ENCODE peak calls at places on chromosomes 13 and 19, in seven cellular contexts. N, O, B, U, E, C and K are unnamed samples.
A peak's percentile ranks its signal among the peaks of the same experiment; 100 is the strongest.

GRCh38 chr19:2337329-2337707 is 8.8 kb downstream of the SPPL2B start:
- DNase-seq in N (peak; percentile 70), O (peak; percentile 90), B (peak; percentile 44), U (no peak), E (peak; percentile 63), C (peak; percentile 64), K (no peak)

GRCh38 chr13:40148103-40148502 is 492.6 kb downstream of the COG6 start:
- DNase-seq in N (no peak), O (no peak), B (no peak), U (peak; percentile 46), E (no peak), C (no peak), K (no peak)

GRCh38 chr13:22214184-22214583 is 543.3 kb downstream of the FGF9 start:
- DNase-seq in N (no peak), O (no peak), B (no peak), U (no peak), E (no peak), C (no peak), K (no peak)

GRCh38 chr19:50979758-50980157 is 4.0 kb downstream of the KLK7 start:
- DNase-seq in N (no peak), O (no peak), B (no peak), U (no peak), E (no peak), C (no peak), K (no peak)

GRCh38 chr19:4636151-4636717 is 3.1 kb upstream of the TNFAIP8L1 start:
- DNase-seq in N (peak; percentile 68), O (peak; percentile 83), B (peak; percentile 71), U (peak; percentile 57), E (peak; percentile 62), C (peak; percentile 40), K (peak; percentile 67)

GRCh38 chr19:16361926-16362325 is 37.3 kb downstream of the KLF2 start:
- DNase-seq in N (no peak), O (no peak), B (no peak), U (no peak), E (no peak), C (no peak), K (no peak)

GRCh38 chr13:39836038-39836437 is 180.6 kb downstream of the COG6 start:
- DNase-seq in N (no peak), O (no peak), B (no peak), U (no peak), E (no peak), C (no peak), K (no peak)

GRCh38 chr19:46975918-46976782 is 43.5 kb upstream of the NPAS1 start:
- DNase-seq in N (peak; percentile 100), O (peak; percentile 53), B (peak; percentile 98), U (no peak), E (peak; percentile 89), C (peak; percentile 87), K (peak; percentile 33)

GRCh38 chr13:59120297-59120843 is 1043.4 kb downstream of the DIAPH3 start:
- DNase-seq in N (peak; percentile 15), O (no peak), B (no peak), U (no peak), E (no peak), C (no peak), K (no peak)

GRCh38 chr19:50300814-50301606 is 28.2 kb downstream of the KCNC3 start:
- DNase-seq in N (peak; percentile 62), O (no peak), B (no peak), U (no peak), E (no peak), C (no peak), K (no peak)

GRCh38 chr19:6125571-6125989 is 9.9 kb upstream of the ACSBG2 start:
- DNase-seq in N (peak; percentile 85), O (peak; percentile 64), B (peak; percentile 35), U (peak; percentile 55), E (peak; percentile 53), C (peak; percentile 33), K (peak; percentile 85)

GRCh38 chr19:4064551-4065260 is 2.0 kb downstream of the ZBTB7A start:
- DNase-seq in N (peak; percentile 43), O (peak; percentile 59), B (peak; percentile 73), U (peak; percentile 38), E (peak; percentile 79), C (peak; percentile 67), K (no peak)

GRCh38 chr19:29785955-29786589 is 25.7 kb upstream of the CCNE1 start:
- DNase-seq in N (no peak), O (no peak), B (no peak), U (no peak), E (no peak), C (no peak), K (no peak)

GRCh38 chr13:41418751-41419150 is 38.6 kb upstream of the RGCC start:
- DNase-seq in N (no peak), O (no peak), B (no peak), U (no peak), E (no peak), C (no peak), K (no peak)

GRCh38 chr13:100125946-100126345 is 37.1 kb downstream of the PCCA start:
- DNase-seq in N (no peak), O (no peak), B (no peak), U (no peak), E (no peak), C (no peak), K (no peak)

GRCh38 chr13:32165791-32166190 is 134.2 kb downstream of the FRY start:
- DNase-seq in N (peak; percentile 14), O (no peak), B (no peak), U (no peak), E (no peak), C (no peak), K (no peak)

GRCh38 chr13:87393358-87393757 is 277.8 kb upstream of the SLITRK5 start:
- DNase-seq in N (no peak), O (no peak), B (no peak), U (no peak), E (no peak), C (no peak), K (no peak)

GRCh38 chr13:73039201-73040108 is 19.4 kb upstream of the KLF5 start:
- DNase-seq in N (no peak), O (no peak), B (no peak), U (no peak), E (no peak), C (no peak), K (no peak)

GRCh38 chr13:101795025-101795424 is 342.6 kb downstream of the ITGBL1 start:
- DNase-seq in N (no peak), O (no peak), B (no peak), U (no peak), E (no peak), C (no peak), K (no peak)

GRCh38 chr19:3840804-3841203 is 28.0 kb downstream of the ZFR2 start:
- DNase-seq in N (no peak), O (no peak), B (no peak), U (no peak), E (no peak), C (no peak), K (no peak)

GRCh38 chr13:51781246-51782022 is 22.5 kb downstream of the DHRS12 start:
- DNase-seq in N (peak; percentile 33), O (peak; percentile 57), B (no peak), U (no peak), E (no peak), C (no peak), K (no peak)